ENCODE peak calls at places on chromosome 15, in five cellular contexts. X, I, Z, S and M are unnamed samples.

GRCh38 chr15:68213991-68214837 is 9.1 kb upstream of the CALML4 start:
- DNase-seq in I (no peak), X (no peak), S (no peak), Z (no peak), M (no peak)

GRCh38 chr15:77508541-77509505 is 88.1 kb downstream of the HMG20A start:
- DNase-seq in S (no peak), Z (no peak), X (no peak), I (no peak), M (no peak)

GRCh38 chr15:90869601-90870353 is 1.4 kb downstream of the FURIN start:
- DNase-seq in S (peak; percentile 89), I (no peak), X (peak; percentile 59), Z (no peak), M (peak; percentile 85)

GRCh38 chr15:78157203-78157602 is 8.0 kb downstream of the IDH3A start:
- DNase-seq in S (no peak), X (no peak), Z (no peak), I (no peak), M (no peak)

GRCh38 chr15:68401496-68402431 is 30.2 kb downstream of the ITGA11 start:
- DNase-seq in X (no peak), S (no peak), I (no peak), Z (no peak), M (no peak)

GRCh38 chr15:91867581-91868026 is 14.1 kb downstream of the SLCO3A1 start:
- DNase-seq in I (no peak), Z (no peak), X (no peak), S (peak; percentile 83), M (peak; percentile 61)

GRCh38 chr15:66224946-66225345 is 28.6 kb downstream of the MEGF11 start:
- DNase-seq in Z (peak; percentile 87), X (no peak), I (peak; percentile 54), S (no peak), M (no peak)

GRCh38 chr15:92901053-92901761 is 1.1 kb downstream of the CHD2 start:
- DNase-seq in I (no peak), Z (no peak), S (no peak), X (no peak), M (no peak)

GRCh38 chr15:26665950-26666921 is 106.6 kb downstream of the GABRB3 start:
- DNase-seq in Z (no peak), I (no peak), X (no peak), S (no peak), M (no peak)

GRCh38 chr15:77568960-77569646 is 63.6 kb downstream of the LINGO1 start:
- DNase-seq in S (no peak), Z (peak; percentile 7), X (no peak), I (no peak), M (no peak)

GRCh38 chr15:75902129-75902557 is 1.5 kb upstream of the FBXO22 start:
- DNase-seq in X (no peak), Z (no peak), I (no peak), S (no peak), M (no peak)

GRCh38 chr15:25905140-25905539 is 42.0 kb upstream of the ATP10A start:
- DNase-seq in Z (no peak), S (no peak), X (peak; percentile 37), I (no peak), M (no peak)

GRCh38 chr15:85872125-85872524 is 77.4 kb upstream of the KLHL25 start:
- DNase-seq in S (no peak), Z (no peak), X (no peak), I (no peak), M (no peak)

GRCh38 chr15:97995881-97996603 is 35.5 kb downstream of the ARRDC4 start:
- DNase-seq in I (no peak), X (no peak), S (no peak), Z (no peak), M (no peak)

GRCh38 chr15:48459571-48460461 is 128.6 kb downstream of the DUT start:
- DNase-seq in Z (no peak), S (no peak), I (no peak), X (no peak), M (peak; percentile 78)

GRCh38 chr15:83810110-83810509 is 156.2 kb downstream of the ADAMTSL3 start:
- DNase-seq in X (no peak), I (no peak), S (no peak), Z (no peak), M (no peak)

GRCh38 chr15:43253431-43254403 is 13.0 kb downstream of the TGM5 start:
- DNase-seq in Z (no peak), S (no peak), I (no peak), X (no peak), M (no peak)

GRCh38 chr15:81235781-81236507 is 39.3 kb downstream of the IL16 start:
- DNase-seq in S (peak; percentile 64), I (no peak), Z (no peak), X (no peak), M (no peak)

GRCh38 chr15:65029736-65030208 is 333 bp upstream of the MTFMT start:
- DNase-seq in S (no peak), X (no peak), Z (no peak), I (no peak), M (no peak)

GRCh38 chr15:85642054-85642692 is 152.6 kb downstream of the KLHL25 start:
- DNase-seq in S (no peak), X (no peak), Z (no peak), I (no peak), M (no peak)

GRCh38 chr15:66400351-66400774 is 13.7 kb downstream of the MAP2K1 start:
- DNase-seq in S (no peak), Z (no peak), X (no peak), I (no peak), M (no peak)

GRCh38 chr15:64001148-64001547 is 45.1 kb downstream of the DAPK2 start:
- DNase-seq in S (no peak), Z (no peak), I (no peak), X (no peak), M (no peak)

GRCh38 chr15:80836991-80837390 is 57.8 kb downstream of the CEMIP start:
- DNase-seq in Z (no peak), S (no peak), I (no peak), X (no peak), M (no peak)

GRCh38 chr15:46312133-46312740 is 677.4 kb downstream of the SQOR start:
- DNase-seq in S (no peak), X (peak; percentile 43), I (peak; percentile 4), Z (peak; percentile 82), M (peak; percentile 8)

GRCh38 chr15:68725736-68726135 is 95.0 kb downstream of the ANP32A start:
- DNase-seq in X (no peak), S (peak; percentile 71), I (no peak), Z (no peak), M (no peak)

GRCh38 chr15:56802164-56802563 is 68.9 kb upstream of the ZNF280D start:
- DNase-seq in I (no peak), X (no peak), Z (no peak), S (no peak), M (no peak)

GRCh38 chr15:39283531-39283930 is 297.3 kb upstream of the THBS1 start:
- DNase-seq in Z (no peak), X (no peak), I (no peak), S (no peak), M (no peak)

GRCh38 chr15:70555713-70556112 is 207.6 kb downstream of the UACA start:
- DNase-seq in X (no peak), I (no peak), S (no peak), Z (no peak), M (no peak)

GRCh38 chr15:48974865-48975264 is 11.1 kb upstream of the SHC4 start:
- DNase-seq in X (no peak), S (no peak), I (no peak), Z (no peak), M (peak; percentile 8)

GRCh38 chr15:35540885-35541284 is 5.1 kb downstream of the DPH6 start:
- DNase-seq in S (no peak), Z (no peak), I (no peak), X (no peak), M (no peak)

GRCh38 chr15:57184502-57184901 is 191.8 kb upstream of the CGNL1 start:
- DNase-seq in S (no peak), I (no peak), Z (no peak), X (no peak), M (no peak)